ENCODE peak calls at places on chromosome 5, in six cellular contexts. S, I, Z, H, M and P are unnamed samples. For H3K4me1 and H3K27me3, the result is how much of the 10 kb centered on the place peaks cover.

GRCh38 chr5:140821375-140822280 is at the start of gene PCDHA5:
- DNase-seq in I (no peak), Z (no peak), M (no peak), S (no peak), H (no peak), P (no peak)

GRCh38 chr5:157596449-157596848 is 20.9 kb upstream of the ADAM19 start:
- DNase-seq in I (no peak), H (no peak), Z (peak), M (no peak), S (no peak), P (no peak)

GRCh38 chr5:1058988-1059883 is 50.6 kb downstream of the NKD2 start:
- DNase-seq in S (no peak), H (no peak), M (no peak), Z (no peak), I (no peak), P (no peak)

GRCh38 chr5:116577064-116577788 is 2.6 kb upstream of the SEMA6A start:
- DNase-seq in M (no peak), H (no peak), I (no peak), S (no peak), Z (no peak), P (no peak)

GRCh38 chr5:103217101-103217500 is 41.5 kb upstream of the MACIR start:
- DNase-seq in S (no peak), H (no peak), Z (no peak), M (no peak), I (no peak), P (no peak)

GRCh38 chr5:157450024-157450423 is 10.0 kb upstream of the NIPAL4 start:
- DNase-seq in H (no peak), S (no peak), M (no peak), Z (no peak), I (no peak), P (no peak)

GRCh38 chr5:6574111-6574510 is 58.7 kb downstream of the NSUN2 start:
- DNase-seq in Z (no peak), M (no peak), S (no peak), H (no peak), I (no peak), P (peak)

GRCh38 chr5:156137482-156137881 is 189.5 kb upstream of the SGCD start:
- DNase-seq in Z (no peak), S (no peak), M (no peak), H (no peak), I (no peak), P (no peak)

GRCh38 chr5:157290156-157290980 is 24.4 kb downstream of the CYFIP2 start:
- DNase-seq in I (no peak), S (no peak), M (no peak), H (no peak), Z (no peak), P (no peak)

GRCh38 chr5:56816546-56817081 is 1.3 kb downstream of the MAP3K1 start:
- DNase-seq in M (peak), Z (peak), H (peak), I (peak), S (peak), P (peak)

GRCh38 chr5:62144395-62145022 is 161.5 kb upstream of the KIF2A start:
- DNase-seq in M (no peak), S (no peak), Z (no peak), I (no peak), H (no peak), P (peak)

GRCh38 chr5:164235176-164235914 is 729.9 kb downstream of the MAT2B start:
- DNase-seq in M (no peak), S (no peak), I (no peak), H (no peak), Z (no peak), P (no peak)

GRCh38 chr5:16464664-16465543 is 696 bp downstream of the ZNF622 start:
- DNase-seq in S (no peak), I (no peak), M (no peak), H (no peak), Z (peak), P (peak)

GRCh38 chr5:176744584-176744965 is 65.8 kb upstream of the UNC5A start:
- DNase-seq in M (no peak), H (no peak), Z (no peak), I (no peak), S (peak), P (no peak)

GRCh38 chr5:108788142-108788541 is 40.4 kb downstream of the FER start:
- DNase-seq in Z (peak), I (no peak), H (no peak), S (no peak), M (peak), P (peak)

GRCh38 chr5:348726-349125 is 27.2 kb downstream of the AHRR start:
- DNase-seq in H (no peak), Z (no peak), S (no peak), M (no peak), I (no peak), P (no peak)

GRCh38 chr5:144356489-144356888 is 185.8 kb downstream of the KCTD16 start:
- DNase-seq in I (no peak), S (no peak), Z (no peak), H (no peak), M (no peak), P (no peak)

GRCh38 chr5:137264573-137264972 is 234.6 kb downstream of the SPOCK1 start:
- DNase-seq in I (no peak), M (no peak), Z (no peak), H (no peak), S (no peak), P (no peak)

GRCh38 chr5:2658421-2658820 is 93.1 kb downstream of the IRX2 start:
- DNase-seq in S (no peak), I (no peak), Z (no peak), H (no peak), M (no peak), P (no peak)

GRCh38 chr5:158648631-158649030 is 451.1 kb downstream of the EBF1 start:
- DNase-seq in Z (no peak), H (no peak), S (no peak), M (no peak), I (no peak), P (no peak)

GRCh38 chr5:94505327-94506080 is 112.9 kb downstream of the KIAA0825 start:
- DNase-seq in Z (no peak), M (no peak), H (no peak), I (no peak), S (no peak), P (no peak)

GRCh38 chr5:81825237-81825636 is 74.3 kb upstream of the SSBP2 start:
- DNase-seq in M (peak), S (no peak), I (peak), H (no peak), Z (peak), P (peak)

GRCh38 chr5:62143268-62144229 is 162.5 kb upstream of the KIF2A start:
- DNase-seq in I (no peak), M (no peak), S (no peak), H (no peak), Z (no peak), P (no peak)

GRCh38 chr5:126938461-126938860 is 91.9 kb downstream of the MARCHF3 start:
- DNase-seq in H (no peak), I (no peak), M (no peak), S (no peak), Z (no peak), P (no peak)

GRCh38 chr5:102762095-102762534 is 7.0 kb downstream of the PAM start:
- DNase-seq in M (no peak), H (no peak), I (no peak), Z (no peak), S (no peak), P (no peak)

GRCh38 chr5:41336471-41336870 is 123.1 kb upstream of the C6 start:
- DNase-seq in I (no peak), S (no peak), H (no peak), Z (no peak), M (no peak), P (no peak)

GRCh38 chr5:115573133-115573532 is 28.6 kb upstream of the FEM1C start:
- DNase-seq in I (no peak), Z (no peak), M (no peak), H (no peak), S (no peak), P (no peak)

GRCh38 chr5:78795757-78796156 is 147.2 kb upstream of the LHFPL2 start:
- DNase-seq in S (no peak), I (no peak), H (no peak), M (no peak), Z (no peak), P (no peak)

GRCh38 chr5:78797945-78798731 is 149.6 kb upstream of the LHFPL2 start:
- DNase-seq in S (no peak), Z (no peak), H (no peak), I (no peak), M (no peak), P (no peak)

GRCh38 chr5:78803386-78803785 is 154.8 kb upstream of the LHFPL2 start:
- DNase-seq in H (no peak), I (peak), S (no peak), M (peak), Z (peak), P (peak)

GRCh38 chr5:78801413-78801812 is 152.8 kb upstream of the LHFPL2 start:
- DNase-seq in I (no peak), M (no peak), S (no peak), Z (no peak), H (no peak), P (no peak)

DNA sequence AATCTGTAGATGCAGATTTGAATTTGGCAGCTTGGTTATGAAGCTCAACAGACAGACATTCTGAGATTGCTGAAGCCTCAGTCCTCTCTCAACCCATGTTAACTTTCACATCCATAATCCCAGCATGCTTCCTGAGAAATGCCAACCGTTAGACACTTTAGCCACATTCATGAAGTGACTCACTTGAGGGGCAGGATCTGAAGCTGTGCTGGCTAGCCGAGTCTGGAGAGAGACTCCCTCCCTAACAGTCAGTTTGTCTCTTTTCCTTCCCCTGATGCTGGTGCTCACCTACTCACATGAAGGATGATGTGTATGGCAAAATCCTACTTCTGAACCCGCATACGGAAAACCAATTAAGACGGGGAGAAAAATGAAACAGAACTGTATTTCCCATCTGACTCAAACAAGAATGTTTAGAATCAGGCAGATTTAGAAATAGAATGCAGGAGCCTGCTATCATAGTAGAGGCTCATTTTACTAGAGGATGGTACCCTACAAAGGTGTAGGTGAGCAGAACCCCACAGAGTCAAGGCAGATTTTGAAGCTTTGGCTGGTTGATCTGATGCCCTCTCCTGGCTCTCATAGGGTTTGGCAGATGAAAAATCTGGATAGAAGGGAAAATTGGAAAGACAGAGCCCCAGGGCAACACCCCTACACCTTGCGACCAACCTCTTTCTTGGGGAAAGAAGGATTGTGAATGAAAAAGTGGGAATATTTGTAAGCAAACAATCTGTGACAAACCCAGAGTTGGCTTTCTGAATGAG is 150.9 kb upstream of the LHFPL2 start:
- DNase-seq in Z (no peak), H (no peak), I (no peak), S (no peak), M (no peak), P (no peak)
- TF ChIP-seq CTCF in Z (no peak), H (no peak), I (no peak), S (peak), M (no peak), P (no peak)

GRCh38 chr5:139738193-139738592 is 57.4 kb upstream of the PSD2 start:
- DNase-seq in Z (no peak), H (no peak), I (no peak), S (no peak), M (no peak), P (no peak)
- H3K4me1 ChIP-seq in Z (under half), H (under half), I (under half), S (under half), M (under half), P (under half)

GRCh38 chr5:174421408-174421805 is 303.0 kb upstream of the MSX2 start:
- DNase-seq in Z (no peak), I (no peak), S (no peak), M (no peak), H (no peak), P (no peak)

GRCh38 chr5:174420651-174421407 is 303.6 kb upstream of the MSX2 start:
- DNase-seq in S (no peak), M (no peak), Z (no peak), H (no peak), I (no peak), P (no peak)

GRCh38 chr5:174423538-174423937 is 300.8 kb upstream of the MSX2 start:
- DNase-seq in M (no peak), H (no peak), I (no peak), Z (no peak), S (no peak), P (no peak)

GRCh38 chr5:174418809-174419522 is 305.4 kb upstream of the MSX2 start:
- DNase-seq in Z (peak), H (no peak), I (no peak), S (peak), M (no peak), P (no peak)

GRCh38 chr5:174419523-174420132 is 304.8 kb upstream of the MSX2 start:
- DNase-seq in M (peak), S (peak), H (peak), I (peak), Z (peak), P (peak)
- H3K27me3 ChIP-seq in M (under half), S (under half), H (under half), I (under half), Z (under half), P (under half)

GRCh38 chr5:133589286-133589685 is 23.1 kb downstream of the FSTL4 start:
- DNase-seq in S (no peak), I (no peak), M (no peak), H (no peak), Z (no peak), P (no peak)
- TF ChIP-seq CTCF in S (peak), I (no peak), M (no peak), H (no peak), Z (no peak), P (no peak)

DNA sequence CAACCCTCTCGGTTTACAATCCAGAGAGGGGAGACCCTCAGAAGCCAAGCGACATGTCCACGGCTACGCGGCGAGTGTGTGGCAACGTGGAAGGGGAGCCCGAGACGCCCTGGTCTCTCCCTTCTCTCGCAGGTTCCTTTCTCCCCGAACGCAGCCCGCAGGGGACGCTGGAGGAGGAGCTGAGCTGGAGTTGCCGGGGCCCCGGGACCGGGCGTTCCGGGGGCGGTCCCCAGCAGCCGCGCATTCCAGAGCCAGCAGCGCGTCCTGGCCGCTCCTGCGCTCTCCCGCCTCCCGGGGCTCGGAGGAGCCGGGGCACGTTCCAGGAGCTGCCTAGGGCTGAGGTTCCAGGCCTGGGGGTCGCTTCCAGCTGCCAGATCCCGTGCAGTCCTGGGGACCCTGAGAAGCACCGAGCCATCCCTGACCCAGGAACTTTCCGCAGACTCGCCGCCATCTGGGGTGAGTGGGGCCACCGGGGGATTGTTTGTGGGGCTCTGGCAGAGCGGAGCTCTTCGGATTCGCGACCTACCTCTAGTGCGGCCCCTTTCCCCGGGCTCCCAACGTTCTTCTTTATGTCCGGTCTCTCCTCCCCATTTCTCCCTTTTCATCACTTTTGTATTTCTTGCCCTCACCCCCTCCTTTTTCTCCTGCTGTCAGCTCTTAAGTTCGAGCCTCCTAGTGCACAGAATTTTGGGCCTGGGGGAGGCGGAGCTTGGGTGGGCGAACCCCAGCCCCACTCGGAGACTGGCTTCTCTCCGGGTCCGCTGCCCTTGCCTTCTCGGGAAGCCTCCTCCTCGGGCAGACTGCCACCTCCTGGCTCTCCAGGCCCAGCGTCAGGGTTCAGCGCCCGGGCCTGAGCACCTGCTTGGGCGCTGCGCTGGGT is at the start of gene SMIM3:
- DNase-seq in M (peak), Z (peak), S (peak), H (peak), I (peak), P (peak)
- H3K4me1 ChIP-seq in M (half or more), Z (under half), S (under half), H (under half), I (under half), P (under half)

DNA sequence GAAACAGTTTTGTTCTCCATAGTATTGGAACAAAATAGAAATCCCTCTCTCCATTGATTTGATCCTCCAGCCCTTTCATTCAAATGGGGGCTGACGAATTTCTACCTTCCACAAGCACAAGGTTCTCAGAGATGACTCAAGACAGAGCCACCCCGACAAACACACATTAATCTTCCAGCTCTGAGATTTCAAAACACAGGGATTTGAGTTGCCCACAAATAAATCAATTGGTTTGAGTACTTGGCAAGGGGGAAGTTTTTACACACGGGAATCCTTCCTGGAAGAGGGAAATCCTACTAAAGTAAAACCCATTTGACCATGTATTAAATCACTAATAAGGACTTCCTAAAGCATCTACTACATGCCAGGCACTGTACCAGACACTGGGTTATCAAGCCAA is 5.4 kb downstream of the ADRA1B start:
- DNase-seq in Z (no peak), H (no peak), S (no peak), I (no peak), M (no peak), P (no peak)
- H3K27me3 ChIP-seq in Z (under half), H (under half), S (under half), I (under half), M (under half), P (under half)

DNA sequence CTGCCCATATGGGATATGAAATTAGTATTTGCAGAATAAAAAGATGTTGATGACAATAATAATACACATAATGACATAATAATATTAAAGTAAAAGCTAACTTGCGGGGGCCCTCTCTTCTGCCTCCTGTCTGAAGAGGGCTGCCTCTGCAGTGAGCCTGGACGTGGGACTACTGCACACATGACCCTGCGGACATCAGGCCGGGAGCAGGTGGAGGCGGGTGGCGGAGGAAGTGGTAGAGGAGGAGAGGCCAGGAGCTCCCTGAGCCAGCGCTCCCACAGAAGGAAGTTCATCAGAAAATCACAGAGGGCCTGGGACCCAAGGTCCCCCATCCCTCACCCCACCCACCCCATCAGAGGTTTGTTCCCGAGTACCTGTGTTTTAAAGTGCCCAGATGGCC is 60.5 kb downstream of the ROPN1L start:
- DNase-seq in H (no peak), S (no peak), M (no peak), I (no peak), Z (no peak), P (no peak)
- TF ChIP-seq CTCF in H (no peak), S (peak), M (no peak), I (no peak), Z (no peak), P (no peak)

DNA sequence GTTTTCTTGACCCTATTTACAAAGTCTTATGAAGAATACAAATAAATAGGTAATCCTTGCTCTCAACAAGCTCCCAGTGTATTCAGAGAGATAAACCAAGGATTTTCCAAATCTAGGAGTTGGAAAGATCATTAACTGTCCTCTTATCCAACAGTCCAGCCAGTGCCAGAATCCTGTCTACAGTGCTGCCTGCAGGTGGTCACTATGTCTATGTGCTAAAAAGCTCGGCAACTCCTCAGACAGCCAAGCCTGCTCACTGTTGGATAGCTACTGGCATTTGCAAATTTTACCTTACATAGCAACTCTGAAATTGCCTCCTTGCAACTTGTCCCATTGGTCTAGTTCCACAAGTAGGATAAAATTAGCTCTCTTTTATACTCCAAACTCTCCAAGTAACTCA is 187.4 kb downstream of the DCP2 start:
- DNase-seq in S (no peak), Z (no peak), I (no peak), M (no peak), H (no peak), P (no peak)
- H3K4me1 ChIP-seq in S (under half), Z (under half), I (under half), M (half or more), H (under half), P (under half)

GRCh38 chr5:149149942-149150341 is 8.6 kb downstream of the ABLIM3 start:
- DNase-seq in S (no peak), I (no peak), Z (no peak), H (no peak), M (no peak), P (no peak)
- H3K27me3 ChIP-seq in S (under half), I (under half), Z (under half), H (under half), M (under half), P (under half)